ENCODE peak calls at places on chromosomes 16 and 17, in four cellular contexts. X is H1, M is K562, O is SK-N-SH. V is an unnamed sample.

GRCh38 chr16:81779540-81780320 is 639 bp downstream of the PLCG2 start:
- DNase-seq in O (no peak), X (no peak), M (no peak), V (peak)

GRCh38 chr17:56679148-56679766 is 85.8 kb downstream of the NOG start:
- DNase-seq in X (no peak), M (peak), O (peak), V (peak)

GRCh38 chr16:89195521-89196171 is 4.7 kb downstream of the SLC22A31 start:
- DNase-seq in X (no peak), O (no peak), M (no peak), V (no peak)

GRCh38 chr17:56608941-56609340 is 15.4 kb downstream of the NOG start:
- DNase-seq in O (no peak), X (no peak), M (no peak), V (no peak)

GRCh38 chr16:13873835-13874438 is 46.0 kb upstream of the ERCC4 start:
- DNase-seq in M (peak), O (peak), X (no peak), V (peak)

GRCh38 chr17:2965621-2966275 is 97.7 kb downstream of the OR1D5 start:
- DNase-seq in M (no peak), X (no peak), O (peak), V (peak)

GRCh38 chr17:78883090-78883532 is 19.9 kb downstream of the CEP295NL start:
- DNase-seq in X (no peak), O (peak), M (peak), V (no peak)

GRCh38 chr16:31421587-31421986 is 6.6 kb downstream of the COX6A2 start:
- DNase-seq in M (no peak), O (no peak), X (no peak), V (no peak)

GRCh38 chr16:50326835-50327465 is 41.8 kb downstream of the BRD7 start:
- DNase-seq in O (no peak), M (peak), X (no peak), V (no peak)

GRCh38 chr16:15857779-15858560 is 1.1 kb upstream of the MYH11 start:
- DNase-seq in M (no peak), X (no peak), O (peak), V (no peak)

GRCh38 chr16:77584205-77584859 is 138.0 kb upstream of the NUDT7 start:
- DNase-seq in X (no peak), O (peak), M (peak), V (peak)

GRCh38 chr16:50495673-50496072 is 52.5 kb upstream of the NKD1 start:
- DNase-seq in O (no peak), M (no peak), X (no peak), V (no peak)

GRCh38 chr17:63125987-63126386 is 160.0 kb downstream of the TANC2 start:
- DNase-seq in X (no peak), M (no peak), O (no peak), V (no peak)

DNA sequence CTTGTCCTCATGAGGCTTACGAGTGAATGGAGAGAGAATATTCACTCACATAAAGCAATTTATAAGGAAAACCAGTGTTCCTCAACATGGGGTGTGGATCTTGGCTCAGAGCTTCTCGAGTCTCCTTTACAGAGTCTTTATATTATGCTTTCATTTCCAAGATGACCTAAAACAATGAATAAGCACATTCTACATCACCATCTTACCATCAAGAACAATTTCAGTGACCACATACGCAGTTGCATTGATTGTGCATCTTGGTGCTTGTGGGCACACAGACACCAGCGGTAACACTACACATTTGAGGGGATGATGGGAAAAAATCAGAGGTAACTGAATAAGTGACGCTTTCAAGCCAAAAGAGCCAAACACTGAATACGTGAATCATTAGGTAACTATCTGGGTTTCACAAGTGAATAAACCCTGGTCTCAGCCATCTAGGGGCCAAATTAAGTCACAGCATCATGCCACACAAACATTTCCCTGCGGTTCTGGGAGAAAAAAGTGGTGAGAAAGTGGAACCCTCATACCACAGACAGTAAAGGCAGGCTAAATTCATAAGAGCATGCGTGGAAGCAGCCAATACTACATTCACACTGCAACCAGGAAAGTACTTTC is 9.4 kb downstream of the CWC25 start:
- DNase-seq in O (no peak), M (no peak), X (no peak), V (peak)
- TF ChIP-seq JUND in O (no peak), M (no peak), X (no peak), V (no peak)

DNA sequence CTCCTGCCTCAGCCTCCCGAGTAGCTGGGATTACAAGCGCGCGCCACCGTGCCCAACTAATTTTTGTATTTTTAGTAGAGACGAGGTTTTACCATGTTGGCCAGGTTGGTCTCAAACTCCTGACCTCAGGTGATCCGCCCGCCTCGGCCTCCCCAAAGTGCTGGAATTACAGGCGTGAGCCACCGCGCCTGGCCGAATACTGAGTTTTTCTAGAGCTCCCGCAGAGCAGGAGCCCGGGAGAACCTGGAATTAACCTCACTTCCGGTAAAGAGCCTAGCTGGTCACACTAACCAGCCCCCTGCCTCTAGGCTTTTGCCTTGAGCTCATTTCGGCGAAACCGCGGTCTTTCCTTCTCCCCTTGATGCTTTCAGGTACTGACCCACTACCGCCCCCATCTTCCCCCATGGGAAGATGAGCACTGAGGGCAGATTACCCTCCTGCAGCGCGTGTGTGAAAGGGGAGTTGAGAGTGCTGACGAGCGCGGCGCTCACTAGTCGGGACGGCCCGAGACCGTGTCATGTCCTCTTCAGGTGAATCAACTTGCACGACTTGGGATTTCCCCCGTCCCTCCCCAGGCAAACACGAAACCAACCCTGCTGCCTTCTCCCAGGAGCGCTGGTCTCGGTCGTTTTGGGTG is 743 bp upstream of the NEK8 start:
- DNase-seq in M (peak), O (peak), X (no peak), V (no peak)
- TF ChIP-seq JUND in M (peak), O (no peak), X (no peak), V (no peak)

GRCh38 chr17:41915020-41915419 is 3.7 kb downstream of the ACLY start:
- DNase-seq in M (no peak), X (no peak), O (no peak), V (no peak)
- TF ChIP-seq JUND in M (no peak), X (no peak), O (no peak), V (no peak)

GRCh38 chr17:6683081-6683684 is 30.0 kb downstream of the SLC13A5 start:
- DNase-seq in M (no peak), O (no peak), X (no peak), V (peak)

GRCh38 chr17:6682339-6682738 is 30.8 kb downstream of the C17orf100 start:
- DNase-seq in M (no peak), O (no peak), X (no peak), V (no peak)

GRCh38 chr17:6679241-6679640 is 27.7 kb downstream of the C17orf100 start:
- DNase-seq in M (no peak), O (no peak), X (no peak), V (no peak)

GRCh38 chr17:6681671-6682070 is 30.1 kb downstream of the C17orf100 start:
- DNase-seq in M (no peak), O (no peak), X (no peak), V (no peak)

GRCh38 chr17:6681176-6681575 is 29.6 kb downstream of the C17orf100 start:
- DNase-seq in X (no peak), M (no peak), O (no peak), V (no peak)
- TF ChIP-seq JUND in X (no peak), M (no peak), O (no peak), V (no peak)

DNA sequence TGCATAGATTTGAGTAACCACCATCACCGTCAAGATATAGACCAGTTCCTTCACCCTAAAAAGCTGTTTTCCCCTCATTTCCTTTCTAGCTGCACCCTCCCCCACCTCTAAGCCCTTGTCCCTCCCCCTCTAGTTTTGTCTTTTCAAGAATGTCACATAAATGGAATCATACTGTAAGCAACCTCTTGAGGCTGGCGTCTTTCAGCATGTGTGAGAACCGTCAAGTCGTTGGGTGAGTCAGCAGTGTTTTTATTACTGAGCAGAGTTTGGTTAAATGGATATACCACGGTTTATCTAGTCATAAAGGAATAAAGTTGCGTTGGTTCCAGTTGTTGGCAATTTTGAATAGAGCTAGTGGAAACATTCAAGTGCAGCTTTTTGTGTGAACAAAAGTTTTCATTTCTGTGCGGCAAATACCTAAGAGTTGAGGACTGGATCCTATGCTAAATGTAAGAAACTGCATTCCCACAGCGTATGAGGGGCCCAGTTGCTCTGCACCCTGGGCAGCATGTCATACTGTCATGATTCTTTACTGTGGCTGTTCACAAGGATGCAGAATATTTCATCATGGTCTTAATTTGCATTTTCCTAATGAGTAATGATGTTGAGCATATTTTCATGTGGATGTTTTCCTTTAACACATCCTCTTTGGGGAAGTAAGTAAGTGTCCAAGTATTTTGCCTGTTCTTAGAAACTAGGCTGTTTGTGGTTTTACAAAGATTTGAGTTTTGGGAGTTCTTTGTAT is 264.3 kb downstream of the CPPED1 start:
- DNase-seq in O (no peak), M (no peak), X (no peak), V (no peak)
- TF ChIP-seq JUND in O (no peak), M (no peak), X (no peak), V (no peak)

DNA sequence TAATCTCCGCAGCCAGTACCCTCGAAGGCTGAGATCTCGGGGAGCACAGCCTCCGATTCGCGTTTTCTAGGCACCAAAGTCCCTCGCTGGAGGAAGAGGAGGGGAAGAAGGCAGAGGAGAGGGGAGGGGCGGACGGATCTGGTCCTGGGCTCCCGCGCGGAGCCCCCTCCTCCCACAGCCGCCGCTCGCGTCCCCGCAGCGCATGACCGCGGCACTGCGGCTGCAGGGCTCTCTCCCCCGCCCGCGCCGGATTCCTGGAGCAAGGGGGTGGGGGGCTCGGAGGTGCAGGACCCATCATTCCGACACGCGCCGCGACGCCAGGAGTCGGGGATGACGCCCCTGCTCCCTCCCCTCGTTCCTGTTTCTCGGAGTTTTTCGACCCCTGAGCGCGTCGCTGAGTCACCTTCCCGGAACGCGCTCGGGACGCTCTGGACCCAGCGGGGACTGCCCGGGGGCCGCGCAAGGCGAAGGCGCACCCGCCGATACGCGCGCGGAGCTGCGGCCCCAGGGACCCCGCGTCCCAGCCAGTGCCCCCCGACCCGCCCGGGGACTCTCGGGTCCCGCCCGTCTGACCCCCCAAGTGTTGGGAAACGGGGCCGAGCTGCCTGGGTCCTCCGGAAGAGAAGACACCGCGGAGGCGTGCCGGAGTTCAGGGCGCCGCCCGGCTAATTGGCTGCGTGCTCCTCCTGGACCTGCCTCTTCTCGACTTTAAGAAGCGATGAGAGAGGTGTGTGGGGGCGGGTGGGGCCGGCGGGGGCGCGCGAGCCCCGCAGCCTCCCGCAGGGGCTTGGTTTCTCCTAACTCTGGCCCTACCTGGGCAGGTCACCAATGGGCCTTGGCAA is 1.4 kb upstream of the SPHK1 start:
- DNase-seq in M (peak), O (peak), X (no peak), V (peak)
- TF ChIP-seq JUND in M (no peak), O (no peak), X (peak), V (no peak)

GRCh38 chr17:77366558-77367245 is 225.9 kb downstream of the SEC14L1 start:
- DNase-seq in X (no peak), O (peak), M (no peak), V (no peak)
- TF ChIP-seq JUND in X (no peak), O (no peak), M (no peak), V (no peak)

V was measured in T47D.